ENCODE peak calls at places on chromosome 11, in seven cellular contexts. W is anterior cingulate cortex, B is kidney, I is AG09319, Q is head of caudate nucleus, N is neural progenitor cell, J is HTR-8/SVneo. T is an unnamed sample.

GRCh38 chr11:69201764-69202370 is 46.1 kb downstream of the SMIM38 start:
- DNase-seq in W (no peak), B (no peak), I (no peak), Q (peak), N (no peak), J (no peak), T (no peak)

GRCh38 chr11:95829580-95830259 is 39.4 kb downstream of the CEP57 start:
- DNase-seq in W (no peak), B (no peak), I (no peak), Q (no peak), N (no peak), J (no peak), T (no peak)

GRCh38 chr11:3126207-3126865 is 38.8 kb downstream of the OSBPL5 start:
- DNase-seq in W (no peak), B (peak), I (no peak), Q (no peak), N (no peak), J (no peak), T (no peak)

GRCh38 chr11:70418130-70418529 is 19.8 kb downstream of the CTTN start:
- DNase-seq in W (no peak), B (no peak), I (no peak), Q (no peak), N (no peak), J (no peak), T (no peak)

GRCh38 chr11:117273550-117274289 is 17.4 kb upstream of the BACE1-AS start:
- DNase-seq in W (no peak), B (no peak), I (peak), Q (no peak), N (no peak), J (peak), T (no peak)

GRCh38 chr11:126157326-126158030 is 54.0 kb downstream of the RPUSD4 start:
- DNase-seq in W (no peak), B (no peak), I (no peak), Q (no peak), N (no peak), J (no peak), T (peak)

GRCh38 chr11:117597083-117597482 is 199.9 kb downstream of the DSCAML1 start:
- DNase-seq in W (no peak), B (no peak), I (no peak), Q (no peak), N (peak), J (peak), T (peak)

GRCh38 chr11:76860539-76861475 is at the start of gene ACER3:
- DNase-seq in W (peak), B (peak), I (peak), Q (peak), N (peak), J (peak), T (peak)

GRCh38 chr11:9600651-9601040 is 27.2 kb downstream of the WEE1 start:
- DNase-seq in W (no peak), B (no peak), I (no peak), Q (no peak), N (no peak), J (no peak), T (no peak)

GRCh38 chr11:3655548-3655947 is 10.6 kb downstream of the ART1 start:
- DNase-seq in W (no peak), B (no peak), I (no peak), Q (no peak), N (no peak), J (no peak), T (no peak)

GRCh38 chr11:2550606-2550970 is 105.8 kb downstream of the KCNQ1 start:
- DNase-seq in W (no peak), B (no peak), I (no peak), Q (no peak), N (no peak), J (no peak), T (no peak)

GRCh38 chr11:1881442-1882264 is 10.0 kb downstream of the PRR33 start:
- DNase-seq in W (no peak), B (peak), I (no peak), Q (peak), N (no peak), J (no peak), T (peak)

GRCh38 chr11:129457321-129457720 is 81.7 kb downstream of the BARX2 start:
- DNase-seq in W (no peak), B (no peak), I (no peak), Q (no peak), N (no peak), J (no peak), T (no peak)

T was measured in Kasumi-1.